ENCODE peak calls at places on chromosomes 6 and 20, in eight cellular contexts. B is IMR-90; E is right lobe of liver; Q is body of pancreas; C is neural progenitor cell; N is CD8-positive, alpha-beta memory T cell; R is suprapubic skin; L is upper lobe of right lung. X is an unnamed sample.

GRCh38 chr6:34981951-34982350 is 92.9 kb downstream of the ANKS1A start:
- DNase-seq in E (no peak), Q (no peak), C (no peak), B (peak; percentile 47), R (no peak), L (no peak), N (no peak), X (no peak)

GRCh38 chr6:159092631-159093030 is 47.8 kb upstream of the TAGAP start:
- DNase-seq in N (no peak), Q (no peak), B (no peak), E (no peak), C (no peak), R (no peak), L (no peak), X (no peak)

GRCh38 chr6:19210849-19211590 is 626.1 kb upstream of the ID4 start:
- DNase-seq in B (no peak), R (no peak), L (peak; percentile 59), N (no peak), Q (no peak), E (peak; percentile 49), C (peak; percentile 67), X (no peak)

GRCh38 chr6:43455034-43455747 is at the start of gene DLK2:
- DNase-seq in L (no peak), E (no peak), C (peak; percentile 67), Q (no peak), N (peak; percentile 36), B (no peak), R (no peak), X (no peak)

GRCh38 chr6:118771253-118771652 is 119.9 kb upstream of the CEP85L start:
- DNase-seq in L (no peak), B (no peak), C (no peak), N (no peak), E (no peak), R (no peak), Q (no peak), X (no peak)

GRCh38 chr20:23301436-23302050 is 49.0 kb upstream of the NXT1 start:
- DNase-seq in R (no peak), E (peak; percentile 31), C (no peak), B (no peak), N (no peak), Q (no peak), L (no peak), X (no peak)

GRCh38 chr6:52840763-52841585 is at the start of gene GSTA5:
- DNase-seq in C (no peak), Q (no peak), E (no peak), R (no peak), L (no peak), B (no peak), N (no peak), X (no peak)

GRCh38 chr6:133854167-133854632 is 34.7 kb upstream of the TCF21 start:
- DNase-seq in L (no peak), Q (no peak), B (no peak), R (no peak), C (peak; percentile 49), E (no peak), N (no peak), X (no peak)

GRCh38 chr6:82419088-82419720 is 55.6 kb downstream of the TPBG start:
- DNase-seq in C (no peak), Q (no peak), L (no peak), N (no peak), B (no peak), R (no peak), E (no peak), X (no peak)

GRCh38 chr6:168530653-168531071 is 89.7 kb downstream of the SMOC2 start:
- DNase-seq in B (no peak), N (no peak), L (no peak), R (no peak), C (no peak), E (no peak), Q (no peak), X (no peak)

GRCh38 chr6:168535711-168536110 is 94.7 kb downstream of the SMOC2 start:
- DNase-seq in Q (no peak), L (no peak), E (no peak), R (no peak), C (no peak), B (no peak), N (no peak), X (peak; percentile 20)

GRCh38 chr6:168532070-168532469 is 91.1 kb downstream of the SMOC2 start:
- DNase-seq in R (no peak), E (no peak), C (no peak), B (no peak), Q (no peak), N (no peak), L (no peak), X (no peak)

GRCh38 chr6:168534265-168534664 is 93.3 kb downstream of the SMOC2 start:
- DNase-seq in L (no peak), C (no peak), Q (no peak), B (no peak), R (no peak), E (no peak), N (no peak), X (no peak)

DNA sequence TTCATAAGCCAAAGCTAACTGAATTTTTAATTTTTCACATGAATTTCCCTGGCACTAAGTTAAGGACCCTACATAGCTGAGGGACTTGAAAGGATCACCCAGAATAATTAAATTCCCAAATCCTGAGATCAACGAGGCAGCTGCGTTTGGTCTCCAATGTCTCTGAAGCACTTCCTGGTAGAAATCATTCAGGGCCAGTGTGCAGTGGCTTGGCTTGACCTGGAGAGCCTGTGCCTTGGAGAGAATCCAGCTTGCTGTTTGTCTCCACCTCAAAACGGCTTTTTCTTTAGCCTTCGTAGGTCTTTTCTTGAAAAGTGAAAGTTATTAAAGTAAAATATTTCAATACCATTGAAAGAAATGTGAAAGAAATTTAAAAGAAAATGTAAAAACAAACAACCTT is 92.4 kb downstream of the SMOC2 start:
- DNase-seq in C (no peak), R (no peak), L (no peak), N (no peak), E (no peak), Q (peak; percentile 69), B (no peak), X (no peak)
- H3K9me3 ChIP-seq in C (no peaks in the 10 kb centered on the region), R (no peaks in the 10 kb centered on the region), L (no peaks in the 10 kb centered on the region), N (no peaks in the 10 kb centered on the region), E (no peaks in the 10 kb centered on the region), Q (no peaks in the 10 kb centered on the region), B (peaks cover 36% of the 10 kb centered on the region), X (no peaks in the 10 kb centered on the region)

DNA sequence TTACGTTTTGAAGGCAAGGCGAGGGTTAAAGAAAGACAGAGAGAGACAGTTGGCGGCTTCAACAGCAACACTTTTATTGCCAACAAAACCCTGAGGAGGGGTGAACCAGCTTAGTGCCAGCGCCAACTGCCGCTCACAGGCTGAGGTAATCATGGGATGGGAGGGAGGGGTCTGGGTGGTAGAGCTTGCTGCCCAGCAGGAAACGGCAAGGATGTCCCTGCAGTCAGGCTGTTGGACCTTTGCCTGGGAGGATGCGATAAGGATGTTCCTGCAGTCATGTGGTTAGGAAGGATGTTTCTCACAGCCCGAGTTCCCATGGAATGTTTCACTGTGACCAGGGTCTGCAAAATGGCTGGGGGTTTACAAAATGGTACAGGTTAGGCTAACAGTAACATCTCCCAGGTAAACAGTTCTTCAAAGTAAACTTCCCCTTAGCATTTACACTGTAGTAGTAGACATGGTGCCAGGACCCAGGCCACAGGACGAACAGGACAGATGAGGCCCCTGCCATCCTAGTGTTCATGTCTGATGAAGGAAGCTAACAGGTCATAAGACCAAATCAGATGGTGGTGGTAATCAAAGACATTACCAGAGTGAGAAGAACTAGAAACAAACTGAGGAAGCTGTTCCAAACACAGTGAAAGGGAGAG is 647.3 kb upstream of the DEFB115 start:
- DNase-seq in Q (no peak), C (no peak), N (no peak), B (no peak), L (no peak), R (no peak), E (peak; percentile 58), X (no peak)
- H3K9me3 ChIP-seq in Q (no peaks in the 10 kb centered on the region), C (peaks cover 18% of the 10 kb centered on the region), N (no peaks in the 10 kb centered on the region), B (peaks cover 30% of the 10 kb centered on the region), L (peaks cover 12% of the 10 kb centered on the region), R (peaks cover 6% of the 10 kb centered on the region), E (no peaks in the 10 kb centered on the region), X (no peaks in the 10 kb centered on the region)

GRCh38 chr6:40098774-40099173 is 164.5 kb upstream of the MOCS1 start:
- DNase-seq in N (no peak), E (no peak), C (no peak), L (no peak), B (no peak), Q (no peak), R (no peak), X (no peak)

DNA sequence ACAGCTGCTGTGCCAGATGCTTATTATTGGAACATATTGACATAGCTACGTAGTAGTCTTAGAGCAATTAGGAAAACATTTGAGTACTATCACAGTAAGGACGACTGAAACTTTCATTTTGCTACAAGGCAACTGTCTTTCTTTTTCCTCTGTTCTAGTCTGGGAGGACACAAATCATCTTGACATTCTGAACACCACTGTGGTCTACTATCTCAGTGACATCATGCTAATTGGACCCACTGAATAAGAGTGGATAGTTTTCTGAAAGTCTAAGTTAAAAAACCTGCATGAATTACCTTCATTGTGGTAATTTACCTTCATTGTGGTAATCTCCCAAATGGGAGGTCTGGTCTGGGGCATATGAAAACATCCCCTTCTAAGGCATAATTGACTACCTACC is 163.3 kb upstream of the MOCS1 start:
- DNase-seq in R (no peak), E (no peak), L (no peak), N (no peak), C (no peak), B (no peak), Q (no peak), X (no peak)
- H3K9me3 ChIP-seq in R (no peaks in the 10 kb centered on the region), E (no peaks in the 10 kb centered on the region), L (no peaks in the 10 kb centered on the region), N (no peaks in the 10 kb centered on the region), C (no peaks in the 10 kb centered on the region), B (peaks cover 2% of the 10 kb centered on the region), Q (no peaks in the 10 kb centered on the region), X (no peaks in the 10 kb centered on the region)

DNA sequence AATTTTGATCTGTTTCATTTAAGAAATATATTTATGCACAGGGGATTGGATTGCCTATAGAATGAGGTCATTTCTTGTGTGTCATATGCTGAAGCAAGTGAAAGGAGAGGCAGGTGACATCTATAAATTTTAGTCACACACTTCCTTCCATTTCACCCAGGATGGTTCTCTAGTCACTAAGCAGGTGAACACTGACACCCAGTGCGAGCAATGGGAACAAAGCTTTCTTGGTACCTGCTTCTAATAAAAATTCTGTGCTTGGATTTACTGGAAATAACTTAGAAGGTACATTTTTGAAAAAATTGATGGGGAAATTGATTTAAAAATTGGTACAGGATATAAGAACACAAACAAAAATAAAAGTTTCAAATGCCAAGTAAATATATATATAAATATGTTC is 66.9 kb upstream of the MC3R start:
- DNase-seq in C (no peak), L (no peak), R (no peak), E (no peak), B (no peak), Q (no peak), N (no peak), X (no peak)
- H3K9me3 ChIP-seq in C (no peaks in the 10 kb centered on the region), L (no peaks in the 10 kb centered on the region), R (no peaks in the 10 kb centered on the region), E (no peaks in the 10 kb centered on the region), B (peaks cover 19% of the 10 kb centered on the region), Q (no peaks in the 10 kb centered on the region), N (no peaks in the 10 kb centered on the region), X (no peaks in the 10 kb centered on the region)